ENCODE peak calls at places on chromosomes 11 and 22, in four cellular contexts. M, I, T and P are unnamed samples.

GRCh38 chr22:17130199-17130598 is 9.0 kb upstream of the TMEM121B start:
- DNase-seq in M (no peak), I (peak; percentile 34), T (no peak), P (no peak)

GRCh38 chr11:95849087-95849825 is 59.0 kb downstream of the CEP57 start:
- DNase-seq in M (peak; percentile 35), I (peak; percentile 82), T (peak; percentile 48), P (peak; percentile 65)

GRCh38 chr11:13053255-13053917 is 44.3 kb downstream of the RASSF10 start:
- DNase-seq in M (no peak), I (no peak), T (no peak), P (peak; percentile 23)

GRCh38 chr22:31210830-31211503 is 1.1 kb upstream of the LIMK2 start:
- DNase-seq in M (no peak), I (no peak), T (no peak), P (no peak)

GRCh38 chr22:44360306-44360685 is 47.5 kb upstream of the SHISAL1 start:
- DNase-seq in M (no peak), I (no peak), T (no peak), P (no peak)

GRCh38 chr11:111372538-111372937 is 6.5 kb downstream of the POU2AF1 start:
- DNase-seq in M (no peak), I (no peak), T (peak; percentile 7), P (no peak)

GRCh38 chr11:13301522-13301921 is 23.9 kb downstream of the BMAL1 start:
- DNase-seq in M (no peak), I (no peak), T (peak; percentile 30), P (no peak)

GRCh38 chr22:30444632-30445437 is 19.3 kb downstream of the MTFP1 start:
- DNase-seq in M (peak; percentile 85), I (peak; percentile 52), T (peak; percentile 91), P (peak; percentile 87)

GRCh38 chr22:49935561-49935960 is 17.1 kb downstream of the CRELD2 start:
- DNase-seq in M (no peak), I (no peak), T (no peak), P (no peak)

GRCh38 chr11:296206-296975 is 2.9 kb downstream of the IFITM5 start:
- DNase-seq in M (no peak), I (no peak), T (no peak), P (no peak)

GRCh38 chr11:765025-765801 is 12.1 kb downstream of the GATD1 start:
- DNase-seq in M (peak; percentile 86), I (peak; percentile 36), T (peak; percentile 87), P (peak; percentile 79)

GRCh38 chr22:36344106-36344827 is 43.5 kb downstream of the MYH9 start:
- DNase-seq in M (no peak), I (no peak), T (no peak), P (no peak)

GRCh38 chr11:43687120-43687791 is 6.7 kb downstream of the HSD17B12 start:
- DNase-seq in M (no peak), I (peak; percentile 19), T (no peak), P (peak; percentile 76)

GRCh38 chr22:49365910-49366309 is 461.8 kb downstream of the BRD1 start:
- DNase-seq in M (no peak), I (no peak), T (no peak), P (no peak)

GRCh38 chr22:39153220-39153860 is 860 bp upstream of the CBX7 start:
- DNase-seq in M (peak; percentile 34), I (no peak), T (no peak), P (no peak)

GRCh38 chr11:78042858-78043257 is 19.8 kb upstream of the KCTD14 start:
- DNase-seq in M (no peak), I (no peak), T (no peak), P (no peak)

GRCh38 chr11:12544986-12545775 is 129.0 kb upstream of the TEAD1 start:
- DNase-seq in M (no peak), I (peak; percentile 59), T (peak; percentile 37), P (no peak)

GRCh38 chr11:11036185-11037161 is 178.6 kb upstream of the ZBED5 start:
- DNase-seq in M (peak; percentile 60), I (peak; percentile 66), T (no peak), P (peak; percentile 91)

GRCh38 chr11:114256176-114256897 is 39.9 kb upstream of the NNMT start:
- DNase-seq in M (no peak), I (no peak), T (no peak), P (no peak)

GRCh38 chr11:67642490-67643120 is 3.0 kb upstream of the TBX10 start:
- DNase-seq in M (no peak), I (no peak), T (no peak), P (no peak)

GRCh38 chr22:38295339-38295738 is 21.9 kb downstream of the CSNK1E start:
- DNase-seq in M (no peak), I (no peak), T (no peak), P (no peak)

GRCh38 chr11:8039530-8040260 is 41.3 kb upstream of the TUB start:
- DNase-seq in M (peak; percentile 3), I (no peak), T (peak; percentile 33), P (no peak)

GRCh38 chr11:776459-777287 is 614 bp downstream of the GATD1 start:
- DNase-seq in M (peak; percentile 83), I (no peak), T (no peak), P (peak; percentile 66)

GRCh38 chr11:121408830-121409229 is 43.3 kb upstream of the SORL1 start:
- DNase-seq in M (no peak), I (no peak), T (no peak), P (no peak)

DNA sequence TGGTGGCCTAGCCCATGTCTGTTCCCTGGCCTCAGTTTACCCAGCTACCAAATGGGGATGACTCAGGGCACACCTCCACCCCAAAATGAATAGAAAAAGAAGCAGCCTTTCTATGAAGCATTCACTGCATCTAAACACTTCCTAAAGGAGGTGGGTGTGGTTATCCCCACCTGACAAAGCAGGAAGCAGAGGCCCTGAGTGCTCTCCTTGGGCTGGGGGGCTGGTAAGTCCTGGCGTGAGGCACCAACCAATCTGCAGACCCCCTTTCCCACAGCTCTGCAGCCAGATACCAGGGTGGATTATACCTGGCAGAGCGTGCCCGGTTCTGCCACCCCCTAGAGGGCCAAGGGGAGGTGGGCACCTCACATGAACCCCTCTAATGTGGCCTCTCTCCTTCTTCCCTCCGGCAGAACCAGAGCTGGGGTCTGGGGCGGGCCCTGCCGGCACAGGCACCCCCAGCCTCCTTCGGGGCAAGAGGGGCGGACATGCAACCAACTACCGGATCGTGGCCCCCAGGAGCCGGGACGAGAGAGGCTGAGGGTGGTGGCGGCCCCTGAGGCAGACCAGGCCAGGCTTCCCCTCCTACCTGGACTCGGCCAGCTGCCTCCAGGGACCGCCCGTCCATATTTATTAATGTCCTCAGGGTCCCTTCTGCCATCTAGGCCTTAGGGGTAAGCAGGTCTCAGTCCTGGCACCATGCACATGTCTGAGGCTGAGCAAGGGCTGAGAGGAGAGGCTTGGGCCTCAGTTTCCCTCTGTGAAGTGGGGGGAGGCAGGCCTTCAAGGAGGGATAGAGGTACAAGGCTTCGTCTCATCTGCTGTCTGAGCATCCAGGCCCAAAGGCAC is 9.2 kb downstream of the RHBDD3 start:
- DNase-seq in M (no peak), I (no peak), T (no peak), P (no peak)
- H3K56ac ChIP-seq in M (no peak overlapping the region), I (no peak overlapping the region), T (no peak overlapping the region), P (no peak overlapping the region)

GRCh38 chr11:15927196-15927865 is 429.0 kb downstream of the SOX6 start:
- DNase-seq in M (no peak), I (no peak), T (no peak), P (no peak)
- H3K4me2 ChIP-seq in M (no peak overlapping the region), I (no peak overlapping the region), T (no peak overlapping the region), P (no peak overlapping the region)

GRCh38 chr22:45884201-45885067 is 92.5 kb downstream of the WNT7B start:
- DNase-seq in M (peak; percentile 24), I (no peak), T (no peak), P (no peak)
- H2BK15ac ChIP-seq in M (no peak overlapping the region), I (no peak overlapping the region), T (no peak overlapping the region), P (no peak overlapping the region)

GRCh38 chr22:28435271-28435825 is 244.3 kb downstream of the TTC28 start:
- DNase-seq in M (no peak), I (no peak), T (no peak), P (no peak)
- H3K56ac ChIP-seq in M (no peak overlapping the region), I (no peak overlapping the region), T (no peak overlapping the region), P (no peak overlapping the region)

GRCh38 chr22:19762315-19763140 is 1.9 kb downstream of the TBX1 start:
- DNase-seq in M (no peak), I (no peak), T (peak; percentile 74), P (no peak)
- H3K4me2 ChIP-seq in M (peak overlapping the region; percentile 35), I (no peak overlapping the region), T (peak overlapping the region; percentile 40), P (no peak overlapping the region)